ENCODE peak calls at places on chromosomes 2 and 18, in five cellular contexts. O is NCI-H460, S is NCI-H2081, R is EH, H is hypothalamus. D is an unnamed sample.

GRCh38 chr2:119888673-119889072 is 124.2 kb upstream of the EPB41L5 start:
- DNase-seq in S (no peak), O (no peak), R (peak; percentile 87), H (no peak), D (peak; percentile 73)

GRCh38 chr18:69490813-69491212 is 90.1 kb downstream of the DOK6 start:
- DNase-seq in H (no peak), R (peak; percentile 82), O (peak; percentile 26), S (no peak), D (no peak)

GRCh38 chr2:51013060-51013746 is 18.7 kb downstream of the NRXN1 start:
- DNase-seq in H (peak; percentile 50), S (peak; percentile 98), O (no peak), R (no peak), D (no peak)

GRCh38 chr18:2627821-2628276 is 27.7 kb upstream of the SMCHD1 start:
- DNase-seq in S (no peak), O (no peak), R (peak; percentile 32), H (no peak), D (no peak)

GRCh38 chr2:241617431-241618154 is 19.4 kb downstream of the THAP4 start:
- DNase-seq in O (no peak), H (no peak), S (peak; percentile 88), R (peak; percentile 24), D (no peak)

GRCh38 chr2:6556755-6557154 is 309.0 kb downstream of the CMPK2 start:
- DNase-seq in H (no peak), S (no peak), O (no peak), R (peak; percentile 74), D (no peak)

GRCh38 chr2:112547333-112547732 is 5.1 kb downstream of the POLR1B start:
- DNase-seq in H (no peak), O (no peak), R (peak; percentile 27), S (no peak), D (peak; percentile 2)

GRCh38 chr2:29455202-29455885 is 340.1 kb downstream of the CLIP4 start:
- DNase-seq in R (peak; percentile 60), O (no peak), S (no peak), H (peak; percentile 15), D (no peak)

GRCh38 chr18:44713435-44713834 is 32.7 kb downstream of the SETBP1 start:
- DNase-seq in O (no peak), H (no peak), R (no peak), S (no peak), D (no peak)

GRCh38 chr2:177545981-177546600 is 153.5 kb downstream of the AGPS start:
- DNase-seq in O (no peak), S (no peak), R (no peak), H (no peak), D (no peak)

GRCh38 chr2:149027602-149028250 is 10.8 kb upstream of the LYPD6B start:
- DNase-seq in O (no peak), R (no peak), H (no peak), S (no peak), D (no peak)

GRCh38 chr2:168278424-168278888 is 31.1 kb upstream of the STK39 start:
- DNase-seq in S (no peak), H (no peak), R (peak; percentile 74), O (no peak), D (peak; percentile 16)

GRCh38 chr2:49532702-49533101 is 378.4 kb upstream of the FSHR start:
- DNase-seq in O (no peak), H (no peak), S (no peak), R (no peak), D (no peak)

GRCh38 chr2:111121873-111122630 is 1.3 kb downstream of the BCL2L11 start:
- DNase-seq in H (peak; percentile 82), S (peak; percentile 78), R (peak; percentile 87), O (peak; percentile 85), D (peak; percentile 37)

GRCh38 chr18:39232937-39233336 is 1667.3 kb upstream of the CELF4 start:
- DNase-seq in R (no peak), H (no peak), O (no peak), S (no peak), D (no peak)

GRCh38 chr18:28183418-28184078 is 6.6 kb upstream of the CDH2 start:
- DNase-seq in O (no peak), S (no peak), H (no peak), R (peak; percentile 94), D (no peak)

GRCh38 chr2:70086278-70086837 is 919 bp upstream of the PCBP1 start:
- DNase-seq in R (peak; percentile 85), O (peak; percentile 87), S (peak; percentile 51), H (peak; percentile 55), D (peak; percentile 56)

GRCh38 chr2:95277246-95277906 is 3.1 kb downstream of the PROM2 start:
- DNase-seq in O (no peak), S (no peak), R (peak; percentile 5), H (no peak), D (no peak)

GRCh38 chr18:51811883-51812282 is 528.1 kb upstream of the DCC start:
- DNase-seq in O (no peak), H (no peak), R (no peak), S (no peak), D (no peak)

GRCh38 chr2:14517731-14518130 is 114.8 kb upstream of the LRATD1 start:
- DNase-seq in O (no peak), R (no peak), H (no peak), S (no peak), D (no peak)

GRCh38 chr2:216671081-216671411 is 24.3 kb downstream of the IGFBP5 start:
- DNase-seq in R (no peak), O (no peak), S (no peak), H (no peak), D (no peak)

GRCh38 chr2:101850450-101850849 is 141.3 kb upstream of the IL1R2 start:
- DNase-seq in O (no peak), R (no peak), S (no peak), H (no peak), D (no peak)

GRCh38 chr18:23238651-23239349 is 103.5 kb downstream of the CABLES1 start:
- DNase-seq in S (no peak), O (no peak), H (no peak), R (peak; percentile 79), D (no peak)

GRCh38 chr2:177241771-177242135 is 22.8 kb downstream of the NFE2L2 start:
- DNase-seq in O (no peak), R (peak; percentile 74), H (no peak), S (no peak), D (no peak)

GRCh38 chr2:71784734-71785549 is 331.6 kb downstream of the DYSF start:
- DNase-seq in H (no peak), O (no peak), R (peak; percentile 81), S (no peak), D (no peak)

GRCh38 chr2:226256237-226256636 is 543.4 kb downstream of the IRS1 start:
- DNase-seq in S (no peak), H (no peak), O (no peak), R (peak; percentile 88), D (peak; percentile 64)

GRCh38 chr2:144217853-144218633 is 301.9 kb downstream of the ZEB2 start:
- DNase-seq in O (no peak), H (no peak), S (no peak), R (peak; percentile 21), D (no peak)

GRCh38 chr2:85184231-85184630 is 51.0 kb downstream of the TCF7L1 start:
- DNase-seq in S (no peak), H (no peak), R (no peak), O (no peak), D (no peak)

GRCh38 chr18:8717011-8717770 is 11.8 kb downstream of the MTCL1 start:
- DNase-seq in R (no peak), H (no peak), O (no peak), S (no peak), D (no peak)

GRCh38 chr2:240333985-240334384 is 101.5 kb upstream of the GPC1 start:
- DNase-seq in R (no peak), S (no peak), O (no peak), H (no peak), D (no peak)

GRCh38 chr18:74163019-74163656 is 14.8 kb downstream of the TIMM21 start:
- DNase-seq in R (no peak), O (no peak), H (no peak), S (no peak), D (no peak)

GRCh38 chr2:206915136-206915535 is 24.2 kb upstream of the CPO start:
- DNase-seq in R (peak; percentile 78), O (peak; percentile 47), S (no peak), H (no peak), D (peak; percentile 50)

D was measured in GM04503.